ENCODE peak calls at places on chromosomes 7 and 10, in eight cellular contexts. M, U, L, K, G, W, P and Y are unnamed samples.

GRCh38 chr7:25926009-25926408 is 226.0 kb upstream of the NFE2L3 start:
- DNase-seq in M (no peak), U (no peak), L (peak; percentile 5), K (no peak), G (no peak), W (no peak), P (peak; percentile 56), Y (no peak)

GRCh38 chr7:93442478-93443224 is 131.9 kb downstream of the CALCR start:
- DNase-seq in M (no peak), U (peak; percentile 4), L (peak; percentile 43), K (peak; percentile 61), G (peak; percentile 36), W (peak; percentile 47), P (peak; percentile 34), Y (peak; percentile 43)

GRCh38 chr10:3869036-3869435 is 84.0 kb upstream of the KLF6 start:
- DNase-seq in M (no peak), U (no peak), L (no peak), K (no peak), G (no peak), W (no peak), P (no peak), Y (no peak)

GRCh38 chr10:43166207-43166878 is 28.1 kb downstream of the CSGALNACT2 start:
- DNase-seq in M (no peak), U (no peak), L (no peak), K (no peak), G (no peak), W (no peak), P (no peak), Y (no peak)

GRCh38 chr7:132258231-132258630 is 318.0 kb downstream of the PLXNA4 start:
- DNase-seq in M (no peak), U (no peak), L (no peak), K (no peak), G (no peak), W (no peak), P (no peak), Y (no peak)

GRCh38 chr7:76303829-76304505 is 1.5 kb downstream of the HSPB1 start:
- DNase-seq in M (no peak), U (no peak), L (peak; percentile 64), K (no peak), G (no peak), W (no peak), P (peak; percentile 76), Y (no peak)

GRCh38 chr10:130935051-130935450 is 376.5 kb downstream of the TCERG1L start:
- DNase-seq in M (no peak), U (no peak), L (no peak), K (no peak), G (no peak), W (no peak), P (no peak), Y (no peak)

GRCh38 chr7:94510582-94511456 is 1.2 kb downstream of the CASD1 start:
- DNase-seq in M (peak; percentile 21), U (peak; percentile 49), L (peak; percentile 12), K (peak; percentile 46), G (peak; percentile 52), W (peak; percentile 55), P (no peak), Y (peak; percentile 29)

GRCh38 chr10:62860946-62861345 is 44.8 kb upstream of the EGR2 start:
- DNase-seq in M (no peak), U (no peak), L (no peak), K (peak; percentile 29), G (no peak), W (no peak), P (no peak), Y (peak; percentile 25)

GRCh38 chr10:60148266-60148840 is 241.3 kb downstream of the ANK3 start:
- DNase-seq in M (no peak), U (no peak), L (peak; percentile 95), K (no peak), G (peak; percentile 43), W (no peak), P (peak; percentile 91), Y (peak; percentile 89)

GRCh38 chr7:140576589-140576988 is 64.0 kb downstream of the DENND2A start:
- DNase-seq in M (no peak), U (no peak), L (no peak), K (no peak), G (no peak), W (no peak), P (no peak), Y (no peak)

GRCh38 chr7:148402159-148402558 is 188.4 kb upstream of the C7orf33 start:
- DNase-seq in M (no peak), U (peak; percentile 27), L (no peak), K (no peak), G (no peak), W (no peak), P (no peak), Y (no peak)

GRCh38 chr10:52268790-52269189 is 45.3 kb upstream of the DKK1 start:
- DNase-seq in M (no peak), U (no peak), L (no peak), K (no peak), G (no peak), W (no peak), P (no peak), Y (no peak)

GRCh38 chr7:140570120-140570519 is 70.5 kb downstream of the DENND2A start:
- DNase-seq in M (no peak), U (no peak), L (no peak), K (no peak), G (no peak), W (no peak), P (no peak), Y (no peak)

GRCh38 chr7:84701524-84702306 is 485.1 kb downstream of the SEMA3D start:
- DNase-seq in M (no peak), U (no peak), L (peak; percentile 98), K (no peak), G (no peak), W (no peak), P (peak; percentile 85), Y (peak; percentile 95)

GRCh38 chr7:137480824-137481365 is 137.4 kb upstream of the PTN start:
- DNase-seq in M (no peak), U (no peak), L (no peak), K (no peak), G (no peak), W (no peak), P (no peak), Y (no peak)

GRCh38 chr10:119267384-119267783 is 60.0 kb downstream of the GRK5 start:
- DNase-seq in M (no peak), U (no peak), L (no peak), K (no peak), G (no peak), W (no peak), P (no peak), Y (no peak)

GRCh38 chr10:70549351-70549961 is 53.1 kb downstream of the PRF1 start:
- DNase-seq in M (no peak), U (no peak), L (no peak), K (no peak), G (no peak), W (no peak), P (no peak), Y (no peak)

GRCh38 chr10:59091239-59091638 is 85.2 kb upstream of the PHYHIPL start:
- DNase-seq in M (no peak), U (no peak), L (no peak), K (no peak), G (no peak), W (no peak), P (no peak), Y (no peak)

GRCh38 chr7:34709771-34710170 is 51.8 kb downstream of the NPSR1 start:
- DNase-seq in M (no peak), U (no peak), L (no peak), K (no peak), G (no peak), W (no peak), P (no peak), Y (no peak)